ENCODE peak calls at places on chromosomes 13 and 19, in nine cellular contexts. One of them, this sample, is unnamed.

GRCh38 chr13:113906566-113906965 is 42.7 kb upstream of the GAS6 start:
- DNase-seq in hepatocyte: no peak
- DNase-seq in ascending aorta: peak
- DNase-seq in spleen: peak
- DNase-seq in mammary epithelial cell: no peak
- DNase-seq in heart right ventricle: no peak
- DNase-seq in brain microvascular endothelial cell: no peak
- DNase-seq in thoracic aorta: no peak
- DNase-seq in uterus: peak
- DNase-seq in this sample: peak

GRCh38 chr13:30049692-30050091 is 199.3 kb upstream of the UBL3 start:
- DNase-seq in mammary epithelial cell: peak
- DNase-seq in heart right ventricle: peak
- DNase-seq in ascending aorta: no peak
- DNase-seq in spleen: no peak
- DNase-seq in brain microvascular endothelial cell: no peak
- DNase-seq in hepatocyte: no peak
- DNase-seq in uterus: no peak
- DNase-seq in thoracic aorta: no peak
- DNase-seq in this sample: no peak

GRCh38 chr19:38134538-38135149 is 89.4 kb downstream of the DPF1 start:
- DNase-seq in hepatocyte: peak
- DNase-seq in brain microvascular endothelial cell: peak
- DNase-seq in mammary epithelial cell: peak
- DNase-seq in spleen: no peak
- DNase-seq in heart right ventricle: peak
- DNase-seq in ascending aorta: no peak
- DNase-seq in thoracic aorta: no peak
- DNase-seq in uterus: no peak
- DNase-seq in this sample: no peak

GRCh38 chr19:46813570-46814358 is 25.4 kb upstream of the SLC1A5 start:
- DNase-seq in hepatocyte: no peak
- DNase-seq in ascending aorta: peak
- DNase-seq in spleen: peak
- DNase-seq in thoracic aorta: no peak
- DNase-seq in mammary epithelial cell: no peak
- DNase-seq in brain microvascular endothelial cell: peak
- DNase-seq in heart right ventricle: peak
- DNase-seq in uterus: peak
- DNase-seq in this sample: no peak

GRCh38 chr13:40756042-40756441 is 14.9 kb downstream of the MRPS31 start:
- DNase-seq in thoracic aorta: no peak
- DNase-seq in hepatocyte: no peak
- DNase-seq in brain microvascular endothelial cell: no peak
- DNase-seq in uterus: no peak
- DNase-seq in mammary epithelial cell: no peak
- DNase-seq in spleen: no peak
- DNase-seq in ascending aorta: no peak
- DNase-seq in heart right ventricle: no peak
- DNase-seq in this sample: no peak

GRCh38 chr13:26508885-26509284 is 48.6 kb upstream of the WASF3 start:
- DNase-seq in mammary epithelial cell: peak
- DNase-seq in ascending aorta: peak
- DNase-seq in uterus: peak
- DNase-seq in thoracic aorta: no peak
- DNase-seq in brain microvascular endothelial cell: peak
- DNase-seq in hepatocyte: no peak
- DNase-seq in heart right ventricle: peak
- DNase-seq in spleen: no peak
- DNase-seq in this sample: no peak

GRCh38 chr19:17794731-17795494 is at the start of gene B3GNT3:
- DNase-seq in ascending aorta: no peak
- DNase-seq in spleen: no peak
- DNase-seq in thoracic aorta: no peak
- DNase-seq in heart right ventricle: no peak
- DNase-seq in mammary epithelial cell: peak
- DNase-seq in hepatocyte: peak
- DNase-seq in brain microvascular endothelial cell: no peak
- DNase-seq in uterus: no peak
- DNase-seq in this sample: no peak

GRCh38 chr19:10612515-10613119 is 12.7 kb upstream of the SLC44A2 start:
- DNase-seq in ascending aorta: peak
- DNase-seq in heart right ventricle: peak
- DNase-seq in spleen: peak
- DNase-seq in uterus: peak
- DNase-seq in brain microvascular endothelial cell: no peak
- DNase-seq in hepatocyte: no peak
- DNase-seq in thoracic aorta: peak
- DNase-seq in mammary epithelial cell: no peak
- DNase-seq in this sample: peak

GRCh38 chr19:10138879-10139795 is 19.4 kb upstream of the EIF3G start:
- DNase-seq in hepatocyte: no peak
- DNase-seq in brain microvascular endothelial cell: no peak
- DNase-seq in uterus: no peak
- DNase-seq in heart right ventricle: no peak
- DNase-seq in spleen: no peak
- DNase-seq in mammary epithelial cell: no peak
- DNase-seq in thoracic aorta: no peak
- DNase-seq in ascending aorta: no peak
- DNase-seq in this sample: no peak

GRCh38 chr13:37319041-37319443 is 213.6 kb upstream of the CSNK1A1L start:
- DNase-seq in ascending aorta: no peak
- DNase-seq in hepatocyte: no peak
- DNase-seq in spleen: no peak
- DNase-seq in brain microvascular endothelial cell: no peak
- DNase-seq in thoracic aorta: no peak
- DNase-seq in uterus: no peak
- DNase-seq in heart right ventricle: no peak
- DNase-seq in mammary epithelial cell: no peak
- DNase-seq in this sample: no peak

GRCh38 chr13:77554079-77554478 is 18.6 kb downstream of the SCEL start:
- DNase-seq in hepatocyte: no peak
- DNase-seq in brain microvascular endothelial cell: no peak
- DNase-seq in uterus: no peak
- DNase-seq in spleen: no peak
- DNase-seq in mammary epithelial cell: no peak
- DNase-seq in thoracic aorta: no peak
- DNase-seq in ascending aorta: no peak
- DNase-seq in heart right ventricle: no peak
- DNase-seq in this sample: no peak

GRCh38 chr13:24215732-24216131 is 55.2 kb downstream of the SPATA13 start:
- DNase-seq in thoracic aorta: no peak
- DNase-seq in hepatocyte: no peak
- DNase-seq in brain microvascular endothelial cell: no peak
- DNase-seq in uterus: peak
- DNase-seq in heart right ventricle: peak
- DNase-seq in mammary epithelial cell: no peak
- DNase-seq in ascending aorta: no peak
- DNase-seq in spleen: no peak
- DNase-seq in this sample: no peak

DNA sequence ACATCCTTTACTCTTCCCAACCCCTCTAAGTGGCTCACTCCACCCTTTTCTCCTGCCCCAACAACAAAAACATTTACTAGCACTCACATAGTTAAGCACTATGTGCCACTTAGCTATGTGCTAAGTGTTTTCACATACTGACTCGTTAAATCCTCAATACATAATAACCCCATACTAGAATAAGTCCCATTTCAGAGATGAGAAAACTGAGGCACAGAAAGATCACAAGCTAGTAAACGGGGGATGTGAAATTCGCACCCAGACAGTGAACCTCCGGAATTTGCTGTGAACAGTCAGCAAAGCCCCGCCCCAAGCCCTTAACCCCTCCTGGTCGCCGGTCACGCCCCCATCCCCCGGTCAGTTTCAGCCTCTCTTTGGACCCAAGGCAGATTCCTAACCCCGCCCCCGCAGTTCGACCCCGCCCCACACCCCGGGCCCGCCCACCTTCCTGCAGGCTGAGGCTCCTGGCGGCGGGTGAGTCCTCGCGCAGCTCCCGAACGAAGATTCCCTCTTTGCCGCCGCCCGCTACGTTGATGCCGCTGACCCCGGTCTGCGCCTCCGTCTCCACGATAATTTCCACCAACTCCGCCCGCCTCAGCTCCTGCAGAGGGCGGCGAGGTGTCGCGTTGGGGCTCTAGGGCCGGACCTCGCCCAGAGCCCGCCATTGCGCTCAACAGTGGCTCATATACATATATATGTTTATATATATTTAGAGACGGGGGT is 9.8 kb downstream of the PRX start:
- DNase-seq in uterus: peak
- DNase-seq in heart right ventricle: peak
- DNase-seq in spleen: peak
- DNase-seq in ascending aorta: peak
- DNase-seq in hepatocyte: peak
- DNase-seq in mammary epithelial cell: peak
- DNase-seq in thoracic aorta: peak
- DNase-seq in brain microvascular endothelial cell: peak
- DNase-seq in this sample: no peak
- H3K27ac ChIP-seq in uterus: peak
- H3K27ac ChIP-seq in heart right ventricle: peak
- H3K27ac ChIP-seq in spleen: peak
- H3K27ac ChIP-seq in ascending aorta: peak
- H3K27ac ChIP-seq in hepatocyte: peak
- H3K27ac ChIP-seq in mammary epithelial cell: peak
- H3K27ac ChIP-seq in thoracic aorta: peak
- H3K27ac ChIP-seq in brain microvascular endothelial cell: peak
- H3K27ac ChIP-seq in this sample: no peak

DNA sequence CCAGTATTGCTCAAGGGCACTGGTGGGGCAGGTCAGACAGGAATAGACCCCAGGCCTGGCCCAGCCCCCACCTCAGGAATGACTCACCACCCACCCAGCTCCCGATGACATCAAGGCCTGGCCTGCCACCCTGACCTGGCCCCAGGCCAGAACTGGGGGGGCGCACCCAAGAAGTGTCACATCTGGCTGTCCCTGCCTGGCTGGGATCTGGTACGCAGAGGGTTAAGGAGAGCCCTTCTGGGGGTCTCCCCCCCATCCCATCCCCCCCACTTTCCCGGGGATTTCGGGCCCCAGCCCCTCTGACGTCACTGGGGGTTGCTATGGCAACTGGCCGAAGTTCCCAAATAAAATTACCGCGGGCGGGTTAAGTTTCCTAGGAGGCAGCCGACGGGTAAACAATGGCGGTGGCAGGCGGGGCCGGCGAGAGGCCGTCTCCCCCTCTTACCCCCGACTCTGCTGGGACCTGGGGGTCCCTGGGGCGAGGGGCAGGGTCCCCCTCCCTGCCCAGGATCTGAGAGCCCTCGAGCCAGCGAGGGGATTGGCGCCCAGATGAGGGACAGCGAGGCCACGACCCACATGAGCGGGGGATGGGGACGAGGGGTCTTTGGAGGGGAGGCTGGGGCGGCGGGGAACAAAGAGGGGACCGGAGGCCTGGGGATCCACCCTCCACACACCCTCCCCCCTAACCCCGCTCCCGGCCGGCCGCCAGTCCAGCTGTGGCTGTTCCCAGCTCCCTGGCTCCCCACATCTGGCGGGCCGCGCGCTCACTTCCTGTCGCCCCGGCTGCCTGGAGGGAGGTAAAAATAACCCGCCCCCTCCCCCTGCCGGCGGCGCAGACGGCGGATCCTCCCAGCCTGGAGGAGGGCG is 29.7 kb upstream of the NANOS3 start:
- DNase-seq in ascending aorta: peak
- DNase-seq in brain microvascular endothelial cell: peak
- DNase-seq in thoracic aorta: peak
- DNase-seq in mammary epithelial cell: peak
- DNase-seq in hepatocyte: peak
- DNase-seq in spleen: peak
- DNase-seq in heart right ventricle: peak
- DNase-seq in uterus: peak
- DNase-seq in this sample: peak
- TF ChIP-seq CTCF in ascending aorta: peak
- TF ChIP-seq CTCF in brain microvascular endothelial cell: no peak
- TF ChIP-seq CTCF in thoracic aorta: no peak
- TF ChIP-seq CTCF in mammary epithelial cell: no peak
- TF ChIP-seq CTCF in hepatocyte: no peak
- TF ChIP-seq CTCF in spleen: peak
- TF ChIP-seq CTCF in heart right ventricle: no peak
- TF ChIP-seq CTCF in uterus: peak
- TF ChIP-seq CTCF in this sample: peak

GRCh38 chr19:748274-748598 is 2.7 kb upstream of the MISP start:
- DNase-seq in spleen: no peak
- DNase-seq in mammary epithelial cell: no peak
- DNase-seq in uterus: no peak
- DNase-seq in brain microvascular endothelial cell: no peak
- DNase-seq in ascending aorta: no peak
- DNase-seq in hepatocyte: peak
- DNase-seq in thoracic aorta: no peak
- DNase-seq in heart right ventricle: no peak
- DNase-seq in this sample: no peak

GRCh38 chr19:751501-752341 is 809 bp downstream of the MISP start:
- DNase-seq in ascending aorta: no peak
- DNase-seq in uterus: no peak
- DNase-seq in spleen: no peak
- DNase-seq in mammary epithelial cell: peak
- DNase-seq in heart right ventricle: no peak
- DNase-seq in thoracic aorta: no peak
- DNase-seq in hepatocyte: peak
- DNase-seq in brain microvascular endothelial cell: peak
- DNase-seq in this sample: no peak

GRCh38 chr19:749811-750210 is 1.1 kb upstream of the MISP start:
- DNase-seq in spleen: no peak
- DNase-seq in brain microvascular endothelial cell: no peak
- DNase-seq in ascending aorta: no peak
- DNase-seq in heart right ventricle: no peak
- DNase-seq in hepatocyte: no peak
- DNase-seq in mammary epithelial cell: no peak
- DNase-seq in thoracic aorta: no peak
- DNase-seq in uterus: no peak
- DNase-seq in this sample: no peak

GRCh38 chr19:752652-753517 is 2.0 kb downstream of the MISP start:
- DNase-seq in brain microvascular endothelial cell: peak
- DNase-seq in hepatocyte: peak
- DNase-seq in heart right ventricle: no peak
- DNase-seq in mammary epithelial cell: peak
- DNase-seq in thoracic aorta: no peak
- DNase-seq in spleen: no peak
- DNase-seq in ascending aorta: no peak
- DNase-seq in uterus: peak
- DNase-seq in this sample: no peak

GRCh38 chr19:750640-751423 is at the start of gene MISP:
- DNase-seq in uterus: no peak
- DNase-seq in thoracic aorta: no peak
- DNase-seq in spleen: no peak
- DNase-seq in mammary epithelial cell: peak
- DNase-seq in brain microvascular endothelial cell: no peak
- DNase-seq in hepatocyte: peak
- DNase-seq in ascending aorta: no peak
- DNase-seq in heart right ventricle: no peak
- DNase-seq in this sample: no peak
- H3K4me3 ChIP-seq in uterus: no peak
- H3K4me3 ChIP-seq in thoracic aorta: no peak
- H3K4me3 ChIP-seq in spleen: no peak
- H3K4me3 ChIP-seq in mammary epithelial cell: peak
- H3K4me3 ChIP-seq in brain microvascular endothelial cell: no peak
- H3K4me3 ChIP-seq in hepatocyte: peak
- H3K4me3 ChIP-seq in ascending aorta: no peak
- H3K4me3 ChIP-seq in heart right ventricle: no peak
- H3K4me3 ChIP-seq in this sample: no peak

GRCh38 chr13:48400820-48401219 is 12.1 kb downstream of the LPAR6 start:
- DNase-seq in brain microvascular endothelial cell: peak
- DNase-seq in uterus: no peak
- DNase-seq in heart right ventricle: no peak
- DNase-seq in mammary epithelial cell: peak
- DNase-seq in hepatocyte: peak
- DNase-seq in ascending aorta: no peak
- DNase-seq in spleen: no peak
- DNase-seq in thoracic aorta: no peak
- DNase-seq in this sample: no peak
- H3K27ac ChIP-seq in brain microvascular endothelial cell: peak
- H3K27ac ChIP-seq in uterus: peak
- H3K27ac ChIP-seq in heart right ventricle: peak
- H3K27ac ChIP-seq in mammary epithelial cell: peak
- H3K27ac ChIP-seq in hepatocyte: peak
- H3K27ac ChIP-seq in ascending aorta: peak
- H3K27ac ChIP-seq in spleen: peak
- H3K27ac ChIP-seq in thoracic aorta: peak
- H3K27ac ChIP-seq in this sample: no peak